ENCODE peak calls at places on chromosomes 16 and 17, in ten cellular contexts. L is BE2C; Z is A673; E is effector memory CD4-positive, alpha-beta T cell; B is testis; W is bronchial epithelial cell; K is lung; N is fibroblast of pulmonary artery; M is mesenchymal stem cell; D is mucosa of descending colon. V is an unnamed sample.
A peak's percentile ranks its signal among the peaks of the same experiment; 100 is the strongest.

GRCh38 chr16:1108299-1109252 is 12.5 kb upstream of the C1QTNF8 start:
- DNase-seq in M (no peak), L (peak; percentile 51), N (peak; percentile 11), B (peak; percentile 71), Z (no peak), W (no peak), K (no peak), E (no peak), D (peak; percentile 35), V (peak; percentile 90)

GRCh38 chr17:14882131-14882530 is 383.0 kb downstream of the PMP22 start:
- DNase-seq in D (no peak), B (no peak), W (no peak), L (no peak), Z (no peak), N (no peak), K (no peak), M (peak; percentile 37), E (no peak), V (no peak)

GRCh38 chr16:58236231-58236690 is 38.4 kb upstream of the CSNK2A2 start:
- DNase-seq in K (peak; percentile 75), D (peak; percentile 88), N (peak; percentile 57), W (peak; percentile 68), L (peak; percentile 83), E (peak; percentile 48), M (peak; percentile 68), B (peak; percentile 90), Z (peak; percentile 84), V (peak; percentile 60)

GRCh38 chr17:6070280-6070894 is at the start of gene WSCD1:
- DNase-seq in L (no peak), K (no peak), Z (peak; percentile 23), D (peak; percentile 47), N (no peak), W (no peak), M (peak; percentile 24), E (no peak), B (peak; percentile 37), V (no peak)

GRCh38 chr17:81010935-81011334 is 19.3 kb downstream of the CHMP6 start:
- DNase-seq in L (no peak), N (no peak), K (no peak), E (no peak), Z (no peak), M (no peak), B (no peak), W (no peak), D (no peak), V (no peak)

GRCh38 chr17:82444941-82445521 is 5.5 kb downstream of the CYBC1 start:
- DNase-seq in K (no peak), D (no peak), B (no peak), Z (no peak), W (no peak), N (peak; percentile 12), M (no peak), E (no peak), L (no peak), V (no peak)

GRCh38 chr16:57092786-57093301 is 461 bp downstream of the CPNE2 start:
- DNase-seq in L (peak; percentile 62), K (no peak), W (no peak), M (peak; percentile 42), Z (peak; percentile 51), E (no peak), B (peak; percentile 29), N (no peak), D (peak; percentile 69), V (peak; percentile 50)

GRCh38 chr17:383771-384621 is 31.4 kb upstream of the RPH3AL start:
- DNase-seq in N (no peak), D (no peak), E (no peak), W (no peak), M (no peak), Z (no peak), B (no peak), L (no peak), K (no peak), V (no peak)

GRCh38 chr16:12509121-12509520 is 294.6 kb downstream of the CPPED1 start:
- DNase-seq in E (no peak), B (no peak), N (no peak), K (no peak), W (no peak), D (no peak), L (no peak), M (no peak), Z (no peak), V (no peak)

GRCh38 chr17:61201211-61201610 is 198.4 kb upstream of the TBX2 start:
- DNase-seq in Z (no peak), K (no peak), W (peak; percentile 38), L (no peak), D (no peak), N (peak; percentile 72), B (no peak), E (no peak), M (peak; percentile 96), V (no peak)
- H3K4me3 ChIP-seq in Z (no peak overlapping the region), K (no peak overlapping the region), W (no peak overlapping the region), L (no peak overlapping the region), D (no peak overlapping the region), N (no peak overlapping the region), B (no peak overlapping the region), E (no peak overlapping the region), M (no peak overlapping the region), V (no peak overlapping the region)

GRCh38 chr17:42113293-42114069 is 967 bp upstream of the DHX58 start:
- DNase-seq in N (no peak), Z (no peak), K (no peak), L (no peak), B (no peak), E (no peak), W (no peak), D (no peak), M (no peak), V (no peak)

GRCh38 chr17:42110301-42111264 is 1.9 kb downstream of the DHX58 start:
- DNase-seq in E (no peak), M (no peak), D (no peak), B (no peak), N (no peak), K (no peak), L (no peak), Z (no peak), W (no peak), V (no peak)

GRCh38 chr17:42112552-42113176 is at the start of gene DHX58:
- DNase-seq in Z (peak; percentile 76), L (no peak), W (peak; percentile 80), E (peak; percentile 73), K (peak; percentile 78), N (peak; percentile 86), M (peak; percentile 83), B (peak; percentile 90), D (peak; percentile 89), V (peak; percentile 81)

GRCh38 chr17:42111265-42111636 is 1.3 kb downstream of the DHX58 start:
- DNase-seq in M (no peak), B (no peak), E (no peak), W (no peak), K (no peak), Z (no peak), D (no peak), L (no peak), N (no peak), V (no peak)

DNA sequence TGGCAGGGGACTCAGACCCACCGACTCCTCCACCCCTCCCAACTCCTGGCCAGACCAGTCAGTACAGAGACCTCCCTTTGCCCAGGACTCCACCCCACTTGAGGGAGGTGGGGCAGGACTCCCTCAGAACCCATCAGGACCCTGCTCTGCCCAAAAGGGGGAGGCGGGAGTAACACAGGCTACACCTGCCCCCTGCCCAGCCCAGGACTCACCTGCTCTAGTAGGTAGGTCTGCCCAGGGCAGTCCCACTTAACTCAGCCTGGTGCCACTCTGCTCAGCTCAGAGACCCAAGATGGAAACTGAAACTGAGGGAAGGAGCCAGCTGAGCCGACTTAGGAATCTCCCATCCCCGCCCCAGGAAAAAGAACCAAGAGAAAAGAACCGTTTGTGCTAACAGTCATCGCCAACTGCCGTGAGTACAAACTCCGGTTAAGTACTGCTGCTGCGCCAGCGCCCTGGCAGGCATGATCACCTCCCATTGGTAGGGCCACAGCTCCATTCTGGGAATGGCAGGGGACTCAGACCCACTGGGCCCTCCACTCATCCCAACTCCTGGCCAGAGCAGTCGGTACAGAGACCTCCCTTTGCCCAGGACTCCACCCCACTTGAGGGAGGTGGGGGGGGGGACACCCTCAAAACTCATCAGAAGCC is 488 bp downstream of the DHX58 start:
- DNase-seq in L (no peak), Z (peak; percentile 11), K (no peak), W (peak; percentile 38), E (peak; percentile 25), N (peak; percentile 25), D (peak; percentile 63), M (peak; percentile 27), B (peak; percentile 46), V (no peak)
- H3K4me3 ChIP-seq in L (no peak overlapping the region), Z (peak overlapping the region; percentile 42), K (peak overlapping the region; percentile 53), W (peak overlapping the region; percentile 47), E (peak overlapping the region; percentile 44), N (peak overlapping the region; percentile 53), D (peak overlapping the region; percentile 19), M (peak overlapping the region; percentile 92), B (peak overlapping the region; percentile 68), V (peak overlapping the region; percentile 55)

DNA sequence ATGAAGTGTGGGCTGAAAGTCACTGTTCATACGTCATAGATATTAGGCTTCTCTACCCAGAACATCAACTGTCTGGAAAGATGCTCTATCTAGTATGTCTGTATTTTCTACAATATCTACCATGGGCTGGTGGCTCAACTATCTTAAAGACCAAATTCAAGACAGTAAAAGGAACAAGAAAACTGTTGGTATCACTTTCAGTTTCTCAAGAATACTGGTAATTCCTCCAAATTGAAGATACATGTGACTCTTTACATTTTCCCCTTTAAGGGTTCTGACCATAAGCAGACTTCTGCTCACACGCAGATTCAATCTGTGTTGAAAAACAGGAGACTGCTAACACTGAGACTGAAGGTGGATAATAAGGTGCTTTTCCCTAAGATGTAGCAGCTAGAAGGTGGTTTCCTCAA is 24.2 kb downstream of the XPO6 start:
- DNase-seq in N (no peak), K (no peak), B (no peak), D (no peak), W (no peak), L (no peak), M (peak; percentile 26), Z (no peak), E (no peak), V (no peak)
- H3K4me3 ChIP-seq in N (no peak overlapping the region), K (no peak overlapping the region), B (no peak overlapping the region), D (no peak overlapping the region), W (no peak overlapping the region), L (no peak overlapping the region), M (no peak overlapping the region), Z (no peak overlapping the region), E (peak overlapping the region; percentile 14), V (no peak overlapping the region)

DNA sequence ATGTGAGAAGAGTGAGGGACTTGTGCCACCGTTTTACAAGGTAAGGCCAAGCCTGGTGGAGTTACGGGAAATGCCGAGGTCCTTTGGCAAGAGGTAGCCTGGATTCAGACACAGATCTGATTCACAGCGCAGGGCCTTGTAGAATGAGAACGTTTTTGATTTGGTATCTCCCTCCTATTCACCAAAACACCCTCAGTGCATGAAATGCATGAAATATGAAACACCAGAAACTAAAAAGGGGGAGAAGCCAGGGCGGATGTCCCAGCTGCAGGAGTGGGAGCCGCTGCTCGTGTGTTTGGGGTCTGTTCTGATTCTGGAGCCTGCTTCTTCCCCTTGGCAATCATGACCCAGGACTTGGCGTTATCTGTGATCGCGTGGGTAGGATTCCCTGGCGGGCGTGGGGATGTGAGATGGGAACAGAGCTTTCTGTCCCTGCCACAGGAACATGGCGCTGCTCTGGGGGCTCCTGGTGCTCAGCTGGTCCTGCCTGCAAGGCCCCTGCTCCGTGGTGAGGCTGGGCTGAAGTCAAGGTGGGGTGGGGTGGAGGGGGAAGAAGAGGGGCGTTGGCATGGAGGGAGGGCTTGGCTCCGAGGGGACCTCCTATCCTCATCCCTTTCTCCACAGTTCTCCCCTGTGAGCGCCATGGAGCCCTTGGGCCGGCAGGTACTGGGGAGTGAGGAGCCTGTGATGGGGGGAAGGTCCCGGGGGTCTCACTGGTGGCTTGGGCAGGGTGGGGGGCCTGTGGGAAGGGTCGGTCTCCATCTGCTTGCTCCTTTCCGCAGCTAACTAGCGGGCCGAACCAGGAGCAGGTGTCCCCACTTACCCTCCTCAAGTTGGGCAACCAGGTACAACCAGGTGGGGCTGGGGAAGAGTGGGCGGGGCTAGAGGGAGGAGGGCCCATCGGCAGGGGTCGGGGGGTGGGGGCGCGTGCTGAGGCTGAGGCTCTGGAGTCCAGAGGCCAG is 2.2 kb downstream of the SERPINF2 start:
- DNase-seq in K (no peak), D (no peak), M (no peak), N (no peak), B (no peak), W (no peak), L (no peak), Z (no peak), E (no peak), V (peak; percentile 37)
- H3K4me3 ChIP-seq in K (no peak overlapping the region), D (no peak overlapping the region), M (peak overlapping the region; percentile 19), N (no peak overlapping the region), B (no peak overlapping the region), W (no peak overlapping the region), L (no peak overlapping the region), Z (no peak overlapping the region), E (no peak overlapping the region), V (no peak overlapping the region)

V was measured in ovary.